ENCODE peak calls at places on chromosomes 2 and 18, in five cellular contexts. A is right lobe of liver, Z is AG09309, V is GM03348, F is H7. W is an unnamed sample.

GRCh38 chr2:9278439-9278838 is 71.8 kb downstream of the ASAP2 start:
- DNase-seq in A (no peak), Z (no peak), V (no peak), F (no peak), W (no peak)

GRCh38 chr2:200223385-200223784 is 83.1 kb upstream of the SPATS2L start:
- DNase-seq in A (no peak), Z (peak), V (peak), F (no peak), W (peak)

GRCh38 chr2:65991332-65991731 is 443.6 kb upstream of the MEIS1 start:
- DNase-seq in A (no peak), Z (no peak), V (no peak), F (no peak), W (no peak)

GRCh38 chr2:126933707-126934106 is 35.0 kb downstream of the TEX51 start:
- DNase-seq in A (no peak), Z (no peak), V (no peak), F (no peak), W (no peak)

GRCh38 chr2:217945530-217945929 is 57.3 kb downstream of the TNS1 start:
- DNase-seq in A (no peak), Z (no peak), V (no peak), F (no peak), W (no peak)

GRCh38 chr18:63472380-63472779 is 4.4 kb upstream of the SERPINB5 start:
- DNase-seq in A (no peak), Z (no peak), V (no peak), F (no peak), W (no peak)

GRCh38 chr2:53422979-53423378 is 344.6 kb upstream of the CHAC2 start:
- DNase-seq in A (no peak), Z (peak), V (peak), F (peak), W (peak)

GRCh38 chr2:43934567-43934966 is 61.2 kb downstream of the LRPPRC start:
- DNase-seq in A (no peak), Z (no peak), V (no peak), F (no peak), W (no peak)

GRCh38 chr2:9282128-9282527 is 75.5 kb downstream of the ASAP2 start:
- DNase-seq in A (no peak), Z (no peak), V (no peak), F (no peak), W (no peak)

GRCh38 chr18:32271649-32272324 is 81.9 kb downstream of the MEP1B start:
- DNase-seq in A (no peak), Z (peak), V (peak), F (peak), W (peak)

GRCh38 chr2:66555511-66556324 is 120.8 kb downstream of the MEIS1 start:
- DNase-seq in A (no peak), Z (no peak), V (peak), F (no peak), W (no peak)

GRCh38 chr18:80132196-80132812 is 23.2 kb downstream of the ADNP2 start:
- DNase-seq in A (no peak), Z (no peak), V (no peak), F (no peak), W (no peak)

GRCh38 chr2:67694464-67694863 is 297.3 kb downstream of the ETAA1 start:
- DNase-seq in A (peak), Z (no peak), V (no peak), F (no peak), W (no peak)

GRCh38 chr2:135132314-135132713 is 80.2 kb downstream of the RAB3GAP1 start:
- DNase-seq in A (no peak), Z (peak), V (peak), F (no peak), W (no peak)

GRCh38 chr2:216139884-216140283 is 30.7 kb downstream of the XRCC5 start:
- DNase-seq in A (no peak), Z (no peak), V (no peak), F (peak), W (no peak)

GRCh38 chr18:58135170-58135569 is 91.1 kb downstream of the NEDD4L start:
- DNase-seq in A (no peak), Z (peak), V (peak), F (no peak), W (peak)

GRCh38 chr2:12222561-12222960 is 476.1 kb downstream of the LPIN1 start:
- DNase-seq in A (no peak), Z (no peak), V (no peak), F (no peak), W (no peak)

GRCh38 chr2:130808482-130809268 is 28.0 kb upstream of the ARHGEF4 start:
- DNase-seq in A (no peak), Z (no peak), V (no peak), F (peak), W (no peak)

GRCh38 chr2:217551229-217551909 is 451.4 kb downstream of the TNS1 start:
- DNase-seq in A (no peak), Z (no peak), V (peak), F (peak), W (peak)

GRCh38 chr2:212535963-212536362 is 2.6 kb downstream of the ERBB4 start:
- DNase-seq in A (no peak), Z (no peak), V (no peak), F (no peak), W (no peak)

GRCh38 chr2:74587664-74588277 is 33.3 kb downstream of the DOK1 start:
- DNase-seq in A (peak), Z (no peak), V (peak), F (peak), W (peak)

GRCh38 chr18:68735498-68736343 is 20.8 kb upstream of the TMX3 start:
- DNase-seq in A (no peak), Z (peak), V (peak), F (peak), W (peak)

GRCh38 chr2:64524604-64525322 is 635 bp downstream of the AFTPH start:
- DNase-seq in A (no peak), Z (no peak), V (peak), F (peak), W (peak)

GRCh38 chr2:235073938-235074337 is 122.1 kb downstream of the SH3BP4 start:
- DNase-seq in A (no peak), Z (no peak), V (no peak), F (no peak), W (no peak)

GRCh38 chr2:104790901-104791495 is 62.9 kb upstream of the POU3F3 start:
- DNase-seq in A (no peak), Z (no peak), V (no peak), F (no peak), W (peak)

GRCh38 chr2:174117951-174118930 is 130.1 kb downstream of the OLA1 start:
- DNase-seq in A (no peak), Z (peak), V (peak), F (no peak), W (peak)

GRCh38 chr2:223897669-223898314 is 47.3 kb downstream of the WDFY1 start:
- DNase-seq in A (no peak), Z (no peak), V (no peak), F (no peak), W (no peak)

GRCh38 chr18:74990563-74991081 is 218.3 kb downstream of the PTGR3 start:
- DNase-seq in A (no peak), Z (no peak), V (no peak), F (no peak), W (no peak)

GRCh38 chr2:241156997-241157441 is 6.8 kb downstream of the PPP1R7 start:
- DNase-seq in A (no peak), Z (no peak), V (no peak), F (no peak), W (no peak)

GRCh38 chr2:196399736-196400691 is 228.6 kb upstream of the STK17B start:
- DNase-seq in A (no peak), Z (peak), V (peak), F (no peak), W (peak)

GRCh38 chr18:59823611-59824195 is 76.1 kb upstream of the PMAIP1 start:
- DNase-seq in A (no peak), Z (no peak), V (peak), F (peak), W (peak)

GRCh38 chr18:71951021-71951420 is 593.1 kb downstream of the CBLN2 start:
- DNase-seq in A (peak), Z (no peak), V (no peak), F (no peak), W (peak)

GRCh38 chr2:178066890-178067669 is 5.5 kb downstream of the PDE11A start:
- DNase-seq in A (no peak), Z (no peak), V (peak), F (no peak), W (no peak)

GRCh38 chr18:35203001-35203553 is 37.8 kb upstream of the ZNF397 start:
- DNase-seq in A (no peak), Z (no peak), V (peak), F (no peak), W (no peak)

GRCh38 chr2:216142540-216142939 is 33.4 kb downstream of the XRCC5 start:
- DNase-seq in A (no peak), Z (peak), V (peak), F (no peak), W (peak)

GRCh38 chr2:23533014-23533730 is 148.2 kb downstream of the KLHL29 start:
- DNase-seq in A (no peak), Z (no peak), V (no peak), F (peak), W (no peak)

GRCh38 chr18:57644540-57644939 is 22.9 kb upstream of the NARS1 start:
- DNase-seq in A (no peak), Z (no peak), V (no peak), F (no peak), W (no peak)

GRCh38 chr2:39181297-39181696 is 60.4 kb upstream of the SOS1 start:
- DNase-seq in A (no peak), Z (no peak), V (no peak), F (no peak), W (peak)